ENCODE peak calls at places on chromosomes 12 and 14, in eight cellular contexts. A, M, N, G, Z, F, W and L are unnamed samples.

GRCh38 chr14:100321473-100322137 is 1.5 kb upstream of the SLC25A47 start:
- DNase-seq in A (no peak), W (no peak), N (no peak), M (no peak), G (no peak), Z (no peak), F (no peak), L (no peak)

GRCh38 chr14:106141242-106142220 is 615.1 kb downstream of the TMEM121 start:
- DNase-seq in F (no peak), Z (no peak), A (no peak), W (no peak), G (peak), M (no peak), N (no peak), L (no peak)

GRCh38 chr14:91154851-91155625 is 41.2 kb downstream of the DGLUCY start:
- DNase-seq in F (peak), Z (no peak), W (peak), G (no peak), M (peak), N (peak), A (no peak), L (no peak)

GRCh38 chr14:89921896-89922548 is 32.5 kb downstream of the EFCAB11 start:
- DNase-seq in N (peak), A (no peak), G (no peak), W (peak), M (no peak), Z (no peak), F (peak), L (peak)

GRCh38 chr12:52838871-52839446 is 4.8 kb upstream of the KRT79 start:
- DNase-seq in Z (no peak), W (no peak), F (no peak), G (no peak), M (no peak), A (no peak), N (no peak), L (no peak)

GRCh38 chr14:52840916-52841315 is 49.5 kb upstream of the GNPNAT1 start:
- DNase-seq in A (no peak), F (peak), N (peak), G (peak), Z (peak), M (no peak), W (peak), L (no peak)

GRCh38 chr12:2535583-2536187 is 259.1 kb upstream of the FKBP4 start:
- DNase-seq in Z (no peak), W (peak), G (no peak), A (no peak), F (peak), M (no peak), N (peak), L (no peak)

GRCh38 chr14:75147423-75148071 is 20.7 kb upstream of the NEK9 start:
- DNase-seq in A (peak), W (peak), F (peak), M (no peak), Z (no peak), N (peak), G (no peak), L (peak)

GRCh38 chr14:79540394-79540793 is 670.9 kb downstream of the DIO2 start:
- DNase-seq in G (no peak), A (no peak), W (no peak), F (no peak), M (no peak), N (no peak), Z (no peak), L (no peak)

GRCh38 chr12:127809236-127809635 is 457.7 kb upstream of the TMEM132C start:
- DNase-seq in Z (no peak), F (peak), G (no peak), N (peak), A (no peak), M (no peak), W (peak), L (no peak)

GRCh38 chr14:55370883-55371455 is 40.7 kb downstream of the ATG14 start:
- DNase-seq in G (no peak), A (no peak), W (no peak), Z (no peak), M (no peak), N (no peak), F (no peak), L (no peak)

GRCh38 chr14:68397827-68398226 is 395.0 kb downstream of the ZFP36L1 start:
- DNase-seq in N (no peak), F (no peak), Z (no peak), A (no peak), G (no peak), W (peak), M (no peak), L (no peak)

GRCh38 chr12:130154276-130154675 is 8.0 kb upstream of the FZD10 start:
- DNase-seq in W (no peak), F (no peak), M (no peak), G (no peak), Z (no peak), N (no peak), A (no peak), L (no peak)

GRCh38 chr12:27781680-27782079 is 1.6 kb upstream of the MANSC4 start:
- DNase-seq in A (no peak), W (peak), M (no peak), N (peak), F (no peak), G (no peak), Z (no peak), L (no peak)

GRCh38 chr12:4044736-4045432 is 171.7 kb upstream of the PARP11 start:
- DNase-seq in N (no peak), F (no peak), Z (no peak), M (no peak), W (no peak), G (peak), A (no peak), L (no peak)

GRCh38 chr12:124388679-124389536 is 94.0 kb downstream of the RFLNA start:
- DNase-seq in N (peak), A (peak), F (peak), Z (peak), W (peak), G (peak), M (peak), L (peak)

GRCh38 chr12:129772463-129773169 is 131.2 kb downstream of the TMEM132D start:
- DNase-seq in Z (no peak), N (peak), G (no peak), A (peak), F (peak), W (no peak), M (no peak), L (no peak)